ENCODE peak calls at places on chromosome 21, in six cellular contexts. A is GM12878, K is IMR-90, U is A549, M is SK-N-SH, C is HepG2. B is an unnamed sample.

GRCh38 chr21:17688912-17689874 is 76.5 kb upstream of the BTG3 start:
- DNase-seq in A (no peak), K (peak; percentile 12), U (peak; percentile 59), M (no peak), C (peak; percentile 33), B (peak; percentile 19)

GRCh38 chr21:15058718-15059316 is 6.0 kb downstream of the NRIP1 start:
- DNase-seq in A (no peak), K (peak; percentile 68), U (peak; percentile 59), M (no peak), C (no peak), B (peak; percentile 25)

GRCh38 chr21:14833952-14834351 is 230.8 kb downstream of the NRIP1 start:
- DNase-seq in A (no peak), K (no peak), U (no peak), M (no peak), C (no peak), B (no peak)

GRCh38 chr21:28754127-28754611 is 238.5 kb downstream of the LTN1 start:
- DNase-seq in A (no peak), K (peak; percentile 96), U (no peak), M (no peak), C (no peak), B (no peak)

GRCh38 chr21:17931080-17931479 is 111.9 kb upstream of the C21orf91 start:
- DNase-seq in A (peak; percentile 8), K (no peak), U (peak; percentile 4), M (peak; percentile 24), C (peak; percentile 6), B (peak; percentile 14)

GRCh38 chr21:18147678-18148077 is 97.0 kb upstream of the CHODL start:
- DNase-seq in A (no peak), K (no peak), U (no peak), M (no peak), C (no peak), B (no peak)

GRCh38 chr21:38376235-38376634 is 119.4 kb downstream of the KCNJ15 start:
- DNase-seq in A (no peak), K (no peak), U (no peak), M (no peak), C (no peak), B (peak; percentile 22)

GRCh38 chr21:15754640-15755039 is 24.9 kb downstream of the USP25 start:
- DNase-seq in A (no peak), K (peak; percentile 66), U (peak; percentile 69), M (no peak), C (peak; percentile 73), B (no peak)

GRCh38 chr21:16330340-16331319 is 600.8 kb downstream of the USP25 start:
- DNase-seq in A (no peak), K (peak; percentile 75), U (peak; percentile 76), M (peak; percentile 39), C (peak; percentile 52), B (no peak)

GRCh38 chr21:42734323-42734971 is 81.0 kb downstream of the PDE9A start:
- DNase-seq in A (no peak), K (no peak), U (peak; percentile 66), M (no peak), C (peak; percentile 99), B (no peak)

GRCh38 chr21:21631961-21632360 is 633.8 kb downstream of the NCAM2 start:
- DNase-seq in A (no peak), K (peak; percentile 17), U (no peak), M (no peak), C (no peak), B (no peak)

GRCh38 chr21:38269567-38269917 is 12.8 kb downstream of the KCNJ15 start:
- DNase-seq in A (peak; percentile 87), K (no peak), U (no peak), M (no peak), C (no peak), B (no peak)

GRCh38 chr21:28537371-28538079 is 455.2 kb downstream of the LTN1 start:
- DNase-seq in A (no peak), K (peak; percentile 100), U (no peak), M (no peak), C (no peak), B (no peak)

GRCh38 chr21:42079939-42080787 is 9.0 kb downstream of the UMODL1 start:
- DNase-seq in A (no peak), K (peak; percentile 11), U (no peak), M (no peak), C (no peak), B (no peak)

GRCh38 chr21:31667639-31668038 is 8.1 kb downstream of the SOD1 start:
- DNase-seq in A (no peak), K (no peak), U (no peak), M (no peak), C (no peak), B (no peak)

GRCh38 chr21:37060296-37060695 is 12.6 kb downstream of the PIGP start:
- DNase-seq in A (no peak), K (peak; percentile 98), U (peak; percentile 86), M (peak; percentile 45), C (peak; percentile 89), B (peak; percentile 52)

GRCh38 chr21:29121759-29122158 is 8.7 kb upstream of the MAP3K7CL start:
- DNase-seq in A (peak; percentile 66), K (no peak), U (no peak), M (no peak), C (no peak), B (no peak)

GRCh38 chr21:14737922-14738321 is 191.8 kb upstream of the SAMSN1 start:
- DNase-seq in A (no peak), K (peak; percentile 8), U (peak; percentile 63), M (peak; percentile 9), C (peak; percentile 70), B (peak; percentile 49)

GRCh38 chr21:42406201-42406601 is 2.5 kb downstream of the UBASH3A start:
- DNase-seq in A (no peak), K (no peak), U (no peak), M (no peak), C (no peak), B (no peak)

GRCh38 chr21:39518055-39518844 is 66.5 kb downstream of the SH3BGR start:
- DNase-seq in A (peak; percentile 4), K (peak; percentile 32), U (peak; percentile 65), M (peak; percentile 87), C (peak; percentile 60), B (peak; percentile 90)
- TF ChIP-seq SMC3 in A (peak; percentile 73), K (peak; percentile 70), U (peak; percentile 90), M (peak; percentile 94), C (peak; percentile 81), B (peak; percentile 89)

GRCh38 chr21:34606051-34606450 is 8.9 kb downstream of the RCAN1 start:
- DNase-seq in A (no peak), K (no peak), U (no peak), M (no peak), C (no peak), B (no peak)
- TF ChIP-seq SMC3 in A (no peak), K (no peak), U (no peak), M (no peak), C (no peak), B (no peak)

GRCh38 chr21:39661740-39662139 is 49.0 kb downstream of the B3GALT5 start:
- DNase-seq in A (no peak), K (no peak), U (no peak), M (no peak), C (no peak), B (no peak)

GRCh38 chr21:39659070-39659815 is 46.5 kb downstream of the B3GALT5 start:
- DNase-seq in A (no peak), K (no peak), U (no peak), M (no peak), C (no peak), B (no peak)

GRCh38 chr21:39660596-39660995 is 47.9 kb downstream of the B3GALT5 start:
- DNase-seq in A (no peak), K (peak; percentile 83), U (peak; percentile 67), M (no peak), C (no peak), B (no peak)

GRCh38 chr21:39661121-39661520 is 48.4 kb downstream of the B3GALT5 start:
- DNase-seq in A (no peak), K (no peak), U (no peak), M (no peak), C (no peak), B (no peak)

DNA sequence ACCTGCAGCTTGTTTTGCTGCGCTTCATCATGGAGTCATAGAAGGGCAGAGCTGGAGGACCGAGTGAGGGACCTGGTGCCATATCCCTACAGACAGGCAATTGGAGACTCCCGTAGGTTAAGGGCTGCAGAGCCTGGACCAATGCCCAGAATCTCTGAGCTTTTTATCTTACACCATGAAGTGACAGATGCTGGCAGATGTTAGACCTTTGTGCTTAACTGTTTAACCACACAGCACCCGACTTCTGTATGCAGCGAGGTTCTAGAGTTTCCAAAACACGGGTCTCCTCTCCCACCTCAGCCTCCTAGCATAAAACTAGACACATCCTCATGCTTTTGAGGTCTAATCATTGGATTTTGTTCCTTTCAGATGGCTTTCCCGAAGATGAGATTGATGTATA is 47.5 kb downstream of the B3GALT5 start:
- DNase-seq in A (no peak), K (peak; percentile 64), U (no peak), M (peak; percentile 70), C (no peak), B (peak; percentile 21)
- TF ChIP-seq SMC3 in A (no peak), K (no peak), U (no peak), M (no peak), C (no peak), B (no peak)

GRCh38 chr21:46022551-46023107 is 41.1 kb downstream of the COL6A1 start:
- DNase-seq in A (no peak), K (no peak), U (no peak), M (no peak), C (peak; percentile 6), B (peak; percentile 74)

GRCh38 chr21:46020581-46020980 is 39.0 kb downstream of the COL6A1 start:
- DNase-seq in A (no peak), K (no peak), U (no peak), M (no peak), C (no peak), B (no peak)

GRCh38 chr21:46023126-46023985 is 41.8 kb downstream of the COL6A1 start:
- DNase-seq in A (no peak), K (no peak), U (no peak), M (no peak), C (no peak), B (no peak)

GRCh38 chr21:46021398-46021797 is 39.8 kb downstream of the COL6A1 start:
- DNase-seq in A (no peak), K (no peak), U (no peak), M (no peak), C (no peak), B (no peak)

GRCh38 chr21:46021978-46022544 is 40.5 kb downstream of the COL6A1 start:
- DNase-seq in A (no peak), K (no peak), U (no peak), M (no peak), C (no peak), B (no peak)
- TF ChIP-seq SMC3 in A (no peak), K (no peak), U (no peak), M (no peak), C (no peak), B (no peak)

GRCh38 chr21:43769325-43769958 is 6.7 kb downstream of the CSTB start:
- DNase-seq in A (no peak), K (no peak), U (no peak), M (no peak), C (no peak), B (no peak)

GRCh38 chr21:43768868-43769167 is 7.3 kb downstream of the CSTB start:
- DNase-seq in A (no peak), K (no peak), U (no peak), M (no peak), C (no peak), B (no peak)

GRCh38 chr21:43767498-43767979 is 8.6 kb downstream of the CSTB start:
- DNase-seq in A (no peak), K (no peak), U (no peak), M (no peak), C (no peak), B (no peak)

GRCh38 chr21:43766734-43767497 is 9.2 kb downstream of the CSTB start:
- DNase-seq in A (no peak), K (no peak), U (peak; percentile 67), M (no peak), C (no peak), B (no peak)

GRCh38 chr21:43767980-43768867 is 7.9 kb downstream of the CSTB start:
- DNase-seq in A (no peak), K (peak; percentile 75), U (peak; percentile 89), M (no peak), C (no peak), B (peak; percentile 85)
- TF ChIP-seq SMC3 in A (no peak), K (no peak), U (no peak), M (no peak), C (no peak), B (peak; percentile 13)